ENCODE peak calls at places on chromosome 18, in five cellular contexts. U, F, P, W and Y are unnamed samples. For H3K27me3, the result is how much of the 10 kb centered on the place peaks cover.

GRCh38 chr18:32891797-32892196 is 119.0 kb upstream of the KLHL14 start:
- DNase-seq in U (no peak), F (no peak), W (no peak), P (no peak), Y (no peak)

GRCh38 chr18:9971313-9971920 is 57.6 kb downstream of the VAPA start:
- DNase-seq in P (peak), W (no peak), U (peak), F (peak), Y (no peak)

GRCh38 chr18:41038071-41038470 is 917.0 kb upstream of the PIK3C3 start:
- DNase-seq in P (no peak), W (no peak), F (no peak), U (no peak), Y (no peak)

GRCh38 chr18:56433919-56434318 is 204.5 kb downstream of the TXNL1 start:
- DNase-seq in U (no peak), W (no peak), F (no peak), P (no peak), Y (no peak)

GRCh38 chr18:77702686-77703085 is 453.0 kb downstream of the GALR1 start:
- DNase-seq in U (no peak), F (no peak), W (no peak), P (no peak), Y (no peak)

GRCh38 chr18:35376393-35376741 is 770 bp downstream of the ZNF396 start:
- DNase-seq in F (no peak), U (peak), P (no peak), W (peak), Y (no peak)

GRCh38 chr18:44882163-44882881 is 201.6 kb downstream of the SETBP1 start:
- DNase-seq in F (no peak), U (no peak), W (no peak), P (no peak), Y (no peak)

GRCh38 chr18:33467531-33467930 is 27.0 kb upstream of the CCDC178 start:
- DNase-seq in U (no peak), W (no peak), F (no peak), P (no peak), Y (no peak)

GRCh38 chr18:78814766-78815165 is 164.9 kb upstream of the SALL3 start:
- DNase-seq in F (no peak), W (no peak), U (peak), P (no peak), Y (no peak)

GRCh38 chr18:76212958-76213357 is 282.1 kb downstream of the ZNF516 start:
- DNase-seq in P (no peak), U (no peak), W (no peak), F (no peak), Y (no peak)

GRCh38 chr18:54607213-54607934 is 16.3 kb downstream of the DYNAP start:
- DNase-seq in W (no peak), U (peak), F (no peak), P (no peak), Y (no peak)

GRCh38 chr18:74632088-74632679 is 34.5 kb downstream of the ZNF407 start:
- DNase-seq in F (no peak), U (no peak), P (no peak), W (no peak), Y (no peak)

GRCh38 chr18:53025247-53025646 is 685.2 kb downstream of the DCC start:
- DNase-seq in U (peak), W (no peak), P (no peak), F (no peak), Y (no peak)

GRCh38 chr18:9742588-9743131 is 34.6 kb downstream of the RAB31 start:
- DNase-seq in F (no peak), W (no peak), U (no peak), P (no peak), Y (no peak)

GRCh38 chr18:35334821-35335220 is 9.4 kb downstream of the ZNF24 start:
- DNase-seq in W (no peak), P (no peak), F (no peak), U (no peak), Y (no peak)

DNA sequence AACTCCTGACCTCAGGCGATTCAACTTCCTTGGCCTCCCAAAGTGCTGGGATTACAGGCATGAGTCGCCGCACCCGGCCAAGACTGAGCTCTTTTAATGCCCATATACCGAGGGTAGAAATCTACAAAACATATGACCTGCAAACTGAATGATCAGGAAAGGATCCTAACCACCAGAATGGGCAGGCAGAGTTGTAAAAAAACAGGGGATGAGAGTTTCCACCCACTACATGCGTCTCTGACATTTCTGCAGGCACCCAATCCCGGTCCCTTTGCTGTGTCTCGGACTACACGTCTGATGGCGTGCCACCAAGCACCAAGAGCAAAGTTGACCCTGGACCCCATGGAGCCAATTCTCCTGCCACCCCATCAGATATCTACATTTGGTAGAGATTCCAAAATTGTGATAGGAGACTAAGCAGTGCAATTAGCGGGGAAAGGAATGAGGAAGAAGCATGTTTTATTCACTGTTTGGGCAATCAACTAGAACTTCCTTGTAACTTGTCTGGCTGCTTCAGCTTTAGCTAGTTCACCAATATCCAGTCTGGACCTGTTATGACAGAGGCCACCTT is 74.1 kb downstream of the ATP8B1 start:
- DNase-seq in F (no peak), W (no peak), P (no peak), U (peak), Y (no peak)
- TF ChIP-seq CTCF in F (no peak), W (no peak), P (no peak), U (no peak), Y (no peak)

GRCh38 chr18:12841070-12841469 is 43.0 kb downstream of the PTPN2 start:
- DNase-seq in F (no peak), U (no peak), P (no peak), W (no peak), Y (no peak)

GRCh38 chr18:12842459-12843380 is 41.3 kb downstream of the PTPN2 start:
- DNase-seq in F (no peak), W (no peak), P (no peak), U (no peak), Y (no peak)

GRCh38 chr18:12839526-12840196 is 44.4 kb downstream of the PTPN2 start:
- DNase-seq in W (no peak), U (no peak), P (no peak), F (no peak), Y (peak)

GRCh38 chr18:12840382-12840781 is 43.7 kb downstream of the PTPN2 start:
- DNase-seq in W (no peak), P (no peak), F (no peak), U (no peak), Y (no peak)

DNA sequence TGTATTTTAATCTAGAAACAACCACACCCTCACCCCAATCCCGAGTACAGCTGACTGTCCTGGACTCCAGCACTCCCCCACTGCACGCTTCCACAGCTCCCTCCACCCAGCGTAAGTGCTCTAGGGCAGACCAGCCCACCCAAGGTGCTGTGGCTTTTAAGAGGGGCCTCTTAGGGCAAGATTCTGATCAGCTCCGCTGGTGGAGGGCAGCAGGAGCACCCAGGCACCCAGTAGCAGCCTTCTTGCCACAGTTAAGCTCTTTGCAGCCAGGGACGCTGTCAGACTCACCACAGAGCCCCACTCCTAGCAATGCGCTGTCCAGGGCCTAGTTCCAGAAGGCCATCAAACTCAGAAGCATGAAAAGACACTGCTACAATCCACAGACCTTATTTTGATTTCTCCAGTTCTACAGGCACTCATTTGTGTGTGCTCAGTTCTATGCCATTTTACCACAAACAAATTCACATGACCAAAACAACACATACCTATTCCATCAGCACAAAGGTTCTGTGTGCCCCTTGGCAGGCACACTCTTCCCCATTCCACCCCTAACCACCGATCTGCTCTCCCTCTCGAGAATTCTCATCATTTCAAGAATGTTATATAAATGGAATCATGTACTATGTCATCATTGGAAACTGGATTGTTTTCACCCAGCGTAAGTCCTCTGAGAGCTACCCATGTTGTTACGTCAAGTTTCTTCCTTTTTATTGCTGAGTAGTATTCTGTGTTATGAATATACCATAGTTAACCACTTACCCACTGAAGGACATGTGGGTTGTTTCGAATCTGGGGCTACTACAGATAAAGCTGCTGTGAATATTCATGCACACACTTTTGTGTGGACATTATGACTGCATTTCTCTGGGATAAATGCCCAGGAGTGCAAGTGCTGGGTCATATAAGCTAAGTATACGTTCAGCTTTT is 40.4 kb downstream of the PTPN2 start:
- DNase-seq in W (no peak), P (no peak), U (no peak), F (no peak), Y (no peak)
- H3K4me3 ChIP-seq in W (no peak), P (no peak), U (no peak), F (no peak), Y (no peak)

DNA sequence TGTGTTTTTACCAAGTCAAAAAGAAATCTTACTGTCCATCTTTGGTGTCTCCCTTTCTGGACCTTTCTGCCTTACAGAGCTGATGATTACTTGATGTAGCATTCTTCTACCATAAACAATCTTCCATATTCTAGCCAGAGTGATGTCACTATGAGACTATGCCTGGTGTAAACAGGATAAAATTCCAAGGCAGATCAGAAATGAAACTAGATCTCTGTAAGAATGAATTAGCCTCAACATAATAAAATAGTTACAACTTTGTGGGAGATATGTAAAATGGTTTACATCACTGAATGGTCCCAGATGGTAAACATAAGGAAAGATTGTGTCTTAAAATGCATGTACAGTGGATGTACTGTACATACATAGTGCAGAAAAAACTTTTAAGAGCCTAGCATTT is 112.2 kb upstream of the ZNF521 start:
- DNase-seq in W (no peak), P (no peak), F (no peak), U (no peak), Y (no peak)
- H3K27me3 ChIP-seq in W (under half), P (under half), F (under half), U (under half), Y (under half)

GRCh38 chr18:42920621-42921020 is 194.9 kb downstream of the RIT2 start:
- DNase-seq in U (no peak), F (no peak), W (no peak), P (no peak), Y (no peak)

GRCh38 chr18:42921261-42921737 is 194.2 kb downstream of the RIT2 start:
- DNase-seq in P (no peak), F (no peak), U (no peak), W (no peak), Y (no peak)

GRCh38 chr18:42929181-42929580 is 186.3 kb downstream of the RIT2 start:
- DNase-seq in W (no peak), F (no peak), U (no peak), P (no peak), Y (no peak)

GRCh38 chr18:42922363-42922762 is 193.1 kb downstream of the RIT2 start:
- DNase-seq in F (no peak), U (no peak), W (no peak), P (no peak), Y (no peak)

DNA sequence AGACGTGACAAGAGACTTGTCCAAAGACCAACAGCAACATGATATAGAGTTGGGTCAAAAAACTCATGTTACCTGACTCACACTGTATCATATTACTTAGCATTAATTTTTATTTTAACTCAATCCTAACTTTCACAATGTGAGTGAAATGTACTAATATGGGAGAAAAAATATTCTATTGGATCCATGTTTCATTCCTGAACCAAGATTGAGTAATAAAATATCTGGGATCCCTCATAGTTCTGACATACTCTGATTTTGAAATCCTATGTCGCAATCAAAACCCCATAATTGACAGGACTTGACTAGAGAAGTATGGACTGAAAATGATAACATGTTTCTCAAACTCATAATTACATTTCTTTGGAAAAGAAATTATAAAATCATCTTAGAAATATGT is 190.4 kb downstream of the RIT2 start:
- DNase-seq in F (no peak), W (no peak), P (no peak), U (no peak), Y (no peak)
- TF ChIP-seq CTCF in F (no peak), W (no peak), P (no peak), U (no peak), Y (no peak)

DNA sequence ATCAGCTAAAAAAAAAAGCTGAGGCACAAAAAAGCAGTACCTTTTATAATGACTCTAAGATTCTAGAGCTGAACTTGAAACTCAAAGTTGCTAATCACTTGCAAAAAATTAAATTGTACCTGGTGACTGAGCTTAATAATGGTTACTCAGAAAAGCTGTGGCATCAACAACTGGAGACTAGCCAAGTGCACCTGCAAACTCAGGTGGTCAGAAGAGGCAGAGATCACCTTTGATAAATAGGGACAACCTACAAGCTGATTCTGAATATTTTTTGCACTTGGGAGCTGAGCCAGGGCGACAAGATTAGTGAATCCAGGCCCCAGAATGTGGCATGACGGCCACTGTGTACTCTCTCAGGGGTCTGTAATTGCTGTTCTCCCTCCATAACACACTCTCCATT is 3.0 kb downstream of the ABHD3 start:
- DNase-seq in U (no peak), F (no peak), P (no peak), W (no peak), Y (no peak)
- H3K4me3 ChIP-seq in U (no peak), F (no peak), P (no peak), W (no peak), Y (no peak)

GRCh38 chr18:60910534-60910933 is 422.7 kb upstream of the CDH20 start:
- DNase-seq in W (no peak), F (no peak), U (no peak), P (no peak), Y (no peak)

DNA sequence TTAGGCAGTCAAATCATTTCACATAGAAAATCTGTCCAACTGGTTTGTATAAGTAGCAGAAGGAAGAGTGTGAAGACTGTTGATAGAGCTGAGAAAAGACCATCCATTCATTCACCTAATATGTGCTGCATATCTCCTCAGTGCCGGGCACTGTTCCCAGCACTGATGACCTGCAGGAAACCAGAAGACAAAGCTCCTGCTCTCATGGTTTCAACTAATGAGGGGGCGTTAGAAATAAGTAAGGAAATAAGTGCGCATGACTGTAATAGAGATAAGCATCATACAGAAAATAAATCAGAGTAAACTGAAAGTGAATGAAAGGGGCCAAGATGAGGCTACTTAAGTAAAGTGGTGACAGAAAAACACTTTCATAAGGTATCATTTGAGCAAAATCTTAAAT is 427.5 kb upstream of the CDH20 start:
- DNase-seq in P (no peak), W (no peak), U (no peak), F (no peak), Y (no peak)
- H3K27me3 ChIP-seq in P (under half), W (under half), U (under half), F (under half), Y (under half)

GRCh38 chr18:23193727-23194126 is 58.4 kb downstream of the CABLES1 start:
- DNase-seq in P (no peak), F (no peak), U (no peak), W (no peak), Y (no peak)

GRCh38 chr18:23198217-23198845 is 63.0 kb downstream of the CABLES1 start:
- DNase-seq in P (no peak), W (no peak), F (no peak), U (no peak), Y (no peak)

GRCh38 chr18:23194969-23195957 is 60.0 kb downstream of the CABLES1 start:
- DNase-seq in P (no peak), U (no peak), F (no peak), W (no peak), Y (no peak)

GRCh38 chr18:23194150-23194968 is 59.1 kb downstream of the CABLES1 start:
- DNase-seq in W (no peak), P (no peak), U (no peak), F (no peak), Y (no peak)

DNA sequence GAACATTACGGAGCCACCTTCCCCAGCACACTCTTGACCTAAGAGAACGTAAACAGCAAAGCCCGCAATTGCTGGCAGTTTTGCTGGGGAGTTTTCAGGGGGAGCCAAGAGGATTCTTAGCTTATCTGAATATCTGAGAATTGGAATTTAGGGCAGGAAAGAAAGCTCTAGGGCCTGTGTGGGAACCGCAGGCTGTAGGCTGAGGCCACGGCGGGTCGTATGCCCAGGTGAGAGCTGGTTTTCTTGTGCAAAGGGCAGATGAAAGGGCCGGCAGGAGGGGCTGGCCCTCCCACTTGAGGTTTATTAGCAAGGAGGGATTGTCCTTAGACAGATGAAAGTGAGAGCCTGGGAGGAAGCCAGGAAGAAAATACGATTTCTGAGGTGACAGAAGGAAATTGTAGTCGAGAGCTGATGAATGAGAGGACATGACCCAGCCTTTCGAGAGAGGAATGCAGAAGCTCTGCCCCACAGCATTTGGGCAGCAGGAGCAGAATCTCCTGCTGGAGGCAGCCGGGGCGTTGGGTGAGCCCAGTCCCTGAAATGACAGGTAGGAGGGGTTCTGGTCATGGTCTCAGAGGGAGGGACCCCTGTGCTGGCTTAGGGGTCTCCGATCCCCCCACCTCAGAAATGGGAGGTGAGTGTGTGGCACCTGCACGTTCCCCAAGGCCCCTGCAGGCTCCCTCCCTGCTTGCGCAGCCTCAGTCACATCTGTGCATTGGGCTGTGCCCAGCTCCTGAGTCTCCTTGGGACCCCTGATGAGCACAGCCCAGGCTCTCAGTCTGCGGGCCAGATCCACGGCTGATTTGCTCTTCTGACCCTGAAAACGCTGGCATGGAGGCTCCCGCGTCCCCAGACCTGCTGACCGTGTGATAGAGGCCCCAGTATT is 61.1 kb downstream of the CABLES1 start:
- DNase-seq in W (no peak), P (no peak), U (no peak), F (no peak), Y (no peak)
- TF ChIP-seq CTCF in W (no peak), P (no peak), U (no peak), F (no peak), Y (no peak)

GRCh38 chr18:79952457-79952995 is 1.1 kb upstream of the SLC66A2 start:
- DNase-seq in W (peak), F (no peak), P (no peak), U (no peak), Y (no peak)
- H3K4me3 ChIP-seq in W (peak), F (peak), P (peak), U (peak), Y (peak)

DNA sequence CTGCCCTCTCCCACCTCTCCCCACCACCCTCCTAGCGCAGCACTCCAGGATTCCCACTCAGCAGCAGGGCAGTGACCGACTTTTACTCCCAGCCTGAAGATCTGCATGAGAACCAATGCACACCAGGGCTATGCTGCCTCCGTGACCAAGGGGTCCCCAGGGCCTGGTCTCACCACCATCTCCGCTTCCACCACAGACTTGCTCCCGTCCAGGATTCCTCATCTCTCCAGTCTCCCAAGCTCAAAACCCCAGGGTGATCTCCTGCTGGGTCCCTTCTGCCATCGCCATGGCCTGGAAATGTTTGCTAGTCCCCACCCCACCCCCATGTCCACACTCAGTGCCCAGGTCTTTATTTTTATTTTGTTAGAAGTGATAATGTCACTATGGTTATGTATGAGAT is 2.1 kb upstream of the CIDEA start:
- DNase-seq in W (peak), F (no peak), U (no peak), P (no peak), Y (no peak)
- H3K27me3 ChIP-seq in W (under half), F (under half), U (under half), P (under half), Y (under half)